ENCODE peak calls at places on chromosomes 13 and 19, in seven cellular contexts. H is astrocyte; G is stimulated activated CD4-positive, alpha-beta T cell treated with anti-CD3 and anti-CD28 coated beads, TNF-alpha, amount 100 ng/mL, for 1 hour; V is stomach; R is omental fat pad; T is neural progenitor cell; M is activated naive CD4-positive, alpha-beta T cell. W is an unnamed sample.

GRCh38 chr13:111595276-111595675 is 274.8 kb downstream of the TEX29 start:
- DNase-seq in M (no peak), R (no peak), H (no peak), T (no peak), V (no peak), G (no peak), W (no peak)

GRCh38 chr19:46761418-46761831 is 15.2 kb upstream of the STRN4 start:
- DNase-seq in M (no peak), T (no peak), V (no peak), H (peak; percentile 20), R (no peak), G (no peak), W (no peak)

GRCh38 chr19:56076413-56076998 is 44.6 kb downstream of the ZNF787 start:
- DNase-seq in R (peak; percentile 58), M (no peak), V (peak; percentile 72), G (no peak), T (peak; percentile 62), H (no peak), W (peak; percentile 11)

GRCh38 chr13:43769552-43769951 is 17.2 kb downstream of the ENOX1 start:
- DNase-seq in H (no peak), R (no peak), G (no peak), T (no peak), M (no peak), V (no peak), W (no peak)

GRCh38 chr19:29812881-29813275 is 1.1 kb downstream of the CCNE1 start:
- DNase-seq in V (no peak), M (no peak), T (no peak), R (no peak), H (no peak), G (no peak), W (no peak)

GRCh38 chr19:39325778-39326680 is 5.4 kb upstream of the LRFN1 start:
- DNase-seq in G (no peak), H (no peak), V (no peak), M (no peak), R (no peak), T (no peak), W (no peak)

GRCh38 chr19:1210227-1210538 is 4.6 kb downstream of the STK11 start:
- DNase-seq in R (no peak), V (no peak), T (no peak), H (no peak), M (no peak), G (no peak), W (no peak)

GRCh38 chr19:1162404-1163282 is 11.4 kb downstream of the SBNO2 start:
- DNase-seq in T (no peak), V (no peak), G (no peak), H (no peak), M (no peak), R (no peak), W (no peak)

GRCh38 chr19:16038196-16038695 is 38.0 kb upstream of the TPM4 start:
- DNase-seq in G (no peak), H (no peak), T (no peak), V (no peak), M (no peak), R (no peak), W (no peak)

W was measured in dermis microvascular lymphatic vessel endothelial cell.